ENCODE peak calls at places on chromosome 1, in five cellular contexts. F, T, O, M and I are unnamed samples. For H3K9me3, the result is how much of the 10 kb centered on the place peaks cover.

GRCh38 chr1:43592974-43593683 is 56.8 kb upstream of the KDM4A start:
- DNase-seq in F (no peak), T (no peak), O (no peak), M (no peak), I (no peak)

GRCh38 chr1:186925881-186926676 is 97.3 kb downstream of the PLA2G4A start:
- DNase-seq in F (no peak), T (no peak), O (no peak), M (no peak), I (no peak)

GRCh38 chr1:92774407-92774806 is 10.5 kb downstream of the EVI5 start:
- DNase-seq in F (no peak), T (no peak), O (no peak), M (no peak), I (no peak)

GRCh38 chr1:65317866-65318653 is 8.7 kb downstream of the DNAJC6 start:
- DNase-seq in F (no peak), T (no peak), O (no peak), M (no peak), I (no peak)

GRCh38 chr1:205536759-205537361 is 32.4 kb downstream of the CDK18 start:
- DNase-seq in F (no peak), T (peak), O (peak), M (peak), I (peak)

GRCh38 chr1:211305044-211305443 is 21.6 kb upstream of the TRAF5 start:
- DNase-seq in F (no peak), T (no peak), O (no peak), M (no peak), I (no peak)

GRCh38 chr1:109904105-109904817 is 6.4 kb upstream of the CSF1 start:
- DNase-seq in F (no peak), T (no peak), O (peak), M (no peak), I (no peak)

GRCh38 chr1:37177230-37177864 is 143.0 kb upstream of the GRIK3 start:
- DNase-seq in F (peak), T (peak), O (no peak), M (peak), I (no peak)

GRCh38 chr1:46171872-46172271 is 3.0 kb upstream of the TSPAN1 start:
- DNase-seq in F (no peak), T (peak), O (peak), M (peak), I (no peak)

GRCh38 chr1:46173361-46173856 is 1.5 kb upstream of the TSPAN1 start:
- DNase-seq in F (no peak), T (no peak), O (no peak), M (no peak), I (no peak)

GRCh38 chr1:46169811-46170454 is 5.0 kb upstream of the TSPAN1 start:
- DNase-seq in F (no peak), T (no peak), O (no peak), M (no peak), I (no peak)

GRCh38 chr1:46172321-46172720 is 2.6 kb upstream of the TSPAN1 start:
- DNase-seq in F (no peak), T (no peak), O (no peak), M (no peak), I (no peak)

DNA sequence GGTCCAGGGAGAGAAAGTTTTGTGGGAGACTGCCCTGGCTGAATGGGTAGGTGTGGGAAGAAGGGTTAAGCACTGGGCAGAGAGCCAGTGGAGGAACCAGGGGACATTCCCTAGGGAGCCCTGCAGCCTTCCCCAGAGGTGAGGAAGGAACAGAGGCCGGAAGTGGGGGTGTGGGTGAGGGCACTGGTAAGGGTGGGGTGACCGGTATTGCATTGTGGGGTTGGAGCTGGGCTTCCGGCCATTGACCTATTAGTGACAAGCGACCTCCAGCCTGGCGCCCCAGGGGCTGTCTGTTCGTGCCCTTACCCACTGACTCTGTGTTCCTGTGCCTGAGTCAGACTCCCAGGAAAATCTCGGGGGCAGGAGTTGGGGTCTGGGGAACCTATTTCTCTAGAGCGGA is 3.5 kb upstream of the TSPAN1 start:
- DNase-seq in F (no peak), T (no peak), O (peak), M (no peak), I (no peak)
- TF ChIP-seq EP300 in F (no peak), T (no peak), O (no peak), M (no peak), I (no peak)

GRCh38 chr1:152901631-152902030 is 6.7 kb upstream of the IVL start:
- DNase-seq in F (no peak), T (no peak), O (no peak), M (no peak), I (peak)

GRCh38 chr1:152899027-152899426 is 9.3 kb upstream of the IVL start:
- DNase-seq in F (no peak), T (no peak), O (no peak), M (no peak), I (no peak)

GRCh38 chr1:152904688-152905440 is 3.5 kb upstream of the IVL start:
- DNase-seq in F (no peak), T (no peak), O (no peak), M (no peak), I (no peak)

GRCh38 chr1:152906023-152906565 is 2.3 kb upstream of the IVL start:
- DNase-seq in F (peak), T (no peak), O (no peak), M (no peak), I (no peak)

GRCh38 chr1:152902676-152903075 is 5.7 kb upstream of the IVL start:
- DNase-seq in F (no peak), T (no peak), O (no peak), M (no peak), I (no peak)
- H3K9me3 ChIP-seq in F (under half), T (under half), O (under half), M (under half), I (under half)

DNA sequence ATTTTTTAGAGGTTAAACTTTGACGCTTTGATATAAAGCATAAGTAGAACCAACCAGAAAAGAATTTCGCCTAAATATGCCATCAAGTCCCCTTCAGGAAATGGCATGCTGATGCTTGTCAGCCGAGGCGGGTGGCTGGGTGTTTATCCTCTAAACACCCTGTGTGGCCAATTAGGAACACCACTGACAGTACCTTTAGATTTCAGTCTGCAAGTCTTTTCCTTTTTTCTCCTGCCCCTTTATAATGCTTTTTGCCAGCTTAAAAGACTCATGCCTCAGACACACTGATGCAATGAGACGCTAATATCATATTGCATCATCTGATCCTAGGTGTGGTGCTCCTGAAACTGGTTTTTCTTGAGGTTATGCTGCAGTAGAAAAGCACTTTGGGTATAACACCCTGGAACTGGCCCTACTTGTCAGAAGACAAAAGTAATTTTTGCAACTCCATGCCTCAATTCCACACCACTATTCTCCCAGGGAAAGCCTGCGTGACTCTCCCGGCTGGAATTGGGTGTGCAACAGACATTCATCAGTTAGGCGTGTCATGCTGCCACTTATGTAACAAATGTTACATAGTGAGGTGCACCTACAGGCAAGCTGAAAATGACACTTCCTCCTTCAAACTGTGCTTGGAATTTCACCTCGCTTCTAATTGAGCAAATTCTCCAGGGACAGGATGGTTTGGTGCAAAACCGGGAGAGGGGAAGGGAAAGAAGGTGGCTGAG is 2.0 kb upstream of the RCC2 start:
- DNase-seq in F (peak), T (no peak), O (no peak), M (no peak), I (no peak)
- TF ChIP-seq EP300 in F (peak), T (no peak), O (no peak), M (no peak), I (no peak)

GRCh38 chr1:151801310-151801820 is 3.9 kb downstream of the LINGO4 start:
- DNase-seq in F (no peak), T (no peak), O (no peak), M (no peak), I (peak)
- H3K9me3 ChIP-seq in F (under half), T (under half), O (under half), M (under half), I (under half)

DNA sequence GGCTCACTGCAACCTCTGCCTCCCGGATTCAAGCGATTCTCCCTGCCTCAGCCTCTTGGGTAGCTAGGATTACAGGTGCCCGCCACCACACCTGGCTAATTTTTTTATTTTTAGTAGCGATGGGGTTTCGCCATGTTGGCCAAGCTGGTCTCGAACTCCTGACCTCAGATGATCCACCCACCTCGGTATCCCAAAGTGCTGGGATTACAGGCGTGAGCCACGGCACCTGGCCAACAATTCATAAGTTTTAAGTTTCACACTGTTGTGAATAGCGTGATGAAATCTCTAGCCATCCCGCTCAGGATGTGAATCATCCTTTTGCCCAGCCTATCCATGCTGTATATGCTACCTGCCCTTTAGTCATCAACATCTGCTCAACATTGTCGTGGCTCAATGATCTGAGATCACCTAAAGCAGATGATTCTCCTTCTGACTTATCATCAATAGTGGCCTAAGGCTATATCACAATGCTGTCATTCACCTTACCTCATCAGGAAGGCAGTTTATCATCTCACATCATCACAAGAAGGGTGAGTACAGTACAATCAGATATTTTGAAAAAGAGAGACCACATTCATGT is 2.6 kb downstream of the PFDN2 start:
- DNase-seq in F (peak), T (no peak), O (no peak), M (no peak), I (no peak)
- TF ChIP-seq EP300 in F (peak), T (no peak), O (no peak), M (no peak), I (no peak)

DNA sequence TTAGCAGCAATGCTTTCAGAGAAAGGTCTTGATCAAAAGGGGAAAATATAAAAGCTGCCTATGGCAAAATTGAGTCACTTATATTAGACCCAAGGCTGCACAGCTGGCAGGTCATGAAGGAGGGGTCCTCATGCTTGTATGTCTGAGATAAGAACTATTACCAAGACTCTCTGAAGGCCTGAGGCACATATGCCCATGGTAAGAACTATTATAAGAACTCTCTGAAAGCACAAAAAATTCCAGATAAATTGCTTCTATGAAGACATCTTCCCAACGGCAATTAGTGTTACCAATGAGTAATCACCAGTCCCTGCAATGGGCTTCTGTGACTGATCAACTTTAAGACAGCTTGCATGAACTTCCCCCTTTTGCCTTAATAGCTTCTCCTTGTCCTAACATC is 42.8 kb upstream of the LRIF1 start:
- DNase-seq in F (no peak), T (no peak), O (no peak), M (no peak), I (no peak)
- H3K9me3 ChIP-seq in F (under half), T (under half), O (under half), M (under half), I (under half)

GRCh38 chr1:17915511-17916205 is 160.5 kb downstream of the ACTL8 start:
- DNase-seq in F (no peak), T (no peak), O (no peak), M (no peak), I (peak)
- TF ChIP-seq EP300 in F (no peak), T (no peak), O (no peak), M (no peak), I (no peak)

GRCh38 chr1:152543808-152544207 is 22.8 kb downstream of the LCE3E start:
- DNase-seq in F (peak), T (no peak), O (no peak), M (no peak), I (no peak)
- H3K9me3 ChIP-seq in F (under half), T (under half), O (under half), M (half or more), I (under half)

DNA sequence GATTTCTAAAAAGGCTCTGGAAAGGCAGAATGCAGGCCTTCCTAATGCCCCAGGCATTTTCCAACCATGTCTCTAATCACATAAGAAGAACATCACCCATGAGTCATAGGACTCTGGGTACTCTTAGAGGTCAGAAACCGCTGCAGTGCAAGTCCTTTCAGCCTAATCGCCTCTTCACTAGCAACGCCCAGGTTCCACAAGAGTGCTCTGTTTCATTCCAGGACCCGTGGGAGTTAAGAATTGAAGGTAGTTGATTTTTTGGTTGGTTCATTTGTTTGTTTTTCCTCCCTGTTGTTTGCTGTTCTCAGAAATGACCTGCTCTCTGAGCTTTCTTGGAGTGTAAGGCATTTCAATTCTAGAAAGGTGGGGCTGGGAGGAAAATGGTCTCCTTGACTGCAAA is 123.2 kb downstream of the NR5A2 start:
- DNase-seq in F (peak), T (no peak), O (no peak), M (no peak), I (no peak)
- TF ChIP-seq EP300 in F (peak), T (no peak), O (no peak), M (no peak), I (no peak)